ENCODE peak calls at places on chromosomes 6 and 20, in six cellular contexts. A is HAP-1, H is aorta, Q is HT1080, T is DMS153, C is T-helper 2 cell. M is an unnamed sample.

GRCh38 chr6:12935637-12936036 is 219.1 kb downstream of the PHACTR1 start:
- DNase-seq in A (no peak), C (no peak), Q (no peak), T (no peak), H (no peak), M (no peak)

GRCh38 chr20:39645130-39645529 is 683.0 kb downstream of the DHX35 start:
- DNase-seq in Q (no peak), C (no peak), H (no peak), T (peak; percentile 77), A (no peak), M (no peak)

GRCh38 chr6:153526479-153526878 is 395.4 kb upstream of the RGS17 start:
- DNase-seq in Q (no peak), T (no peak), C (no peak), A (no peak), H (no peak), M (no peak)

GRCh38 chr6:12507641-12508040 is 208.9 kb upstream of the PHACTR1 start:
- DNase-seq in A (no peak), Q (no peak), H (no peak), C (no peak), T (no peak), M (no peak)

GRCh38 chr20:37095108-37095608 is 639 bp downstream of the RBL1 start:
- DNase-seq in A (peak; percentile 46), C (peak; percentile 43), T (no peak), H (no peak), Q (no peak), M (no peak)

GRCh38 chr6:15504581-15505350 is 158.1 kb downstream of the DTNBP1 start:
- DNase-seq in C (no peak), Q (peak; percentile 97), T (peak; percentile 51), A (peak; percentile 47), H (peak; percentile 71), M (no peak)

GRCh38 chr6:128076843-128077242 is 176.0 kb upstream of the THEMIS start:
- DNase-seq in H (no peak), T (no peak), Q (no peak), C (no peak), A (no peak), M (no peak)

GRCh38 chr20:51362254-51362653 is 180.3 kb downstream of the NFATC2 start:
- DNase-seq in H (peak; percentile 3), C (no peak), Q (no peak), T (no peak), A (no peak), M (no peak)

GRCh38 chr6:31970604-31971271 is 1.2 kb downstream of the DXO start:
- DNase-seq in C (no peak), H (peak; percentile 52), T (no peak), A (no peak), Q (no peak), M (peak; percentile 51)

GRCh38 chr20:63847374-63848002 is 13.8 kb upstream of the ABHD16B start:
- DNase-seq in C (no peak), A (no peak), H (no peak), T (no peak), Q (no peak), M (no peak)

GRCh38 chr6:121491576-121491975 is 56.1 kb downstream of the GJA1 start:
- DNase-seq in A (no peak), T (no peak), H (no peak), Q (no peak), C (no peak), M (no peak)

GRCh38 chr20:1820137-1821074 is 74.8 kb upstream of the SIRPA start:
- DNase-seq in H (peak; percentile 72), A (no peak), C (no peak), T (no peak), Q (peak; percentile 39), M (peak; percentile 70)

GRCh38 chr6:116096979-116097816 is 3.5 kb upstream of the NT5DC1 start:
- DNase-seq in T (no peak), H (no peak), C (no peak), Q (no peak), A (no peak), M (no peak)

GRCh38 chr6:49541936-49542335 is 8.5 kb upstream of the C6orf141 start:
- DNase-seq in T (no peak), A (no peak), C (no peak), H (no peak), Q (peak; percentile 5), M (no peak)

GRCh38 chr6:63598251-63599036 is 26.2 kb downstream of the LOC128125822 start:
- DNase-seq in Q (peak; percentile 70), C (peak; percentile 63), H (peak; percentile 72), T (peak; percentile 73), A (peak; percentile 82), M (peak; percentile 71)

GRCh38 chr6:129696843-129697242 is 13.1 kb downstream of the ARHGAP18 start:
- DNase-seq in C (no peak), H (no peak), Q (no peak), A (no peak), T (no peak), M (no peak)

GRCh38 chr6:50271817-50272216 is 222.1 kb upstream of the DEFB112 start:
- DNase-seq in C (no peak), Q (no peak), T (no peak), A (no peak), H (no peak), M (no peak)

M was measured in lower lobe of right lung.